ENCODE peak calls at places on chromosomes 4 and X, in six cellular contexts. N, J, F, Q, X and D are unnamed samples. For H3K4me1, the result is how much of the 10 kb centered on the place peaks cover.

GRCh38 chr4:145154573-145154972 is 25.8 kb downstream of the OTUD4 start:
- DNase-seq in N (no peak), J (peak), F (no peak), Q (peak), X (no peak), D (peak)

GRCh38 chr4:175823015-175823741 is 11.1 kb upstream of the GPM6A start:
- DNase-seq in N (no peak), J (no peak), F (no peak), Q (no peak), X (no peak), D (no peak)

GRCh38 chrX:51894697-51895336 is 1.4 kb downstream of the MAGED1 start:
- DNase-seq in N (no peak), J (no peak), F (peak), Q (peak), X (peak), D (peak)

GRCh38 chr4:185950891-185951290 is 118.1 kb upstream of the TLR3 start:
- DNase-seq in N (no peak), J (no peak), F (no peak), Q (no peak), X (no peak), D (no peak)

GRCh38 chr4:81919810-81920209 is 448.1 kb upstream of the RASGEF1B start:
- DNase-seq in N (no peak), J (no peak), F (no peak), Q (no peak), X (no peak), D (no peak)

GRCh38 chr4:63505714-63506460 is 903.4 kb downstream of the TECRL start:
- DNase-seq in N (no peak), J (no peak), F (no peak), Q (no peak), X (peak), D (no peak)

GRCh38 chr4:182141623-182142022 is 101.6 kb upstream of the TENM3 start:
- DNase-seq in N (no peak), J (no peak), F (no peak), Q (no peak), X (no peak), D (no peak)

GRCh38 chrX:124555036-124555595 is 208.8 kb downstream of the SH2D1A start:
- DNase-seq in N (no peak), J (no peak), F (no peak), Q (no peak), X (no peak), D (no peak)

GRCh38 chrX:143988356-143988755 is 104.5 kb downstream of the UBE2NL start:
- DNase-seq in N (no peak), J (no peak), F (no peak), Q (no peak), X (no peak), D (no peak)

GRCh38 chrX:51893931-51894696 is 691 bp downstream of the MAGED1 start:
- DNase-seq in N (no peak), J (no peak), F (no peak), Q (peak), X (peak), D (peak)

GRCh38 chrX:40096395-40097091 is 1.2 kb downstream of the BCOR start:
- DNase-seq in N (no peak), J (peak), F (peak), Q (peak), X (no peak), D (peak)

GRCh38 chr4:52586069-52586468 is 73.0 kb downstream of the USP46 start:
- DNase-seq in N (no peak), J (no peak), F (no peak), Q (no peak), X (no peak), D (no peak)

GRCh38 chrX:6644411-6644810 is 109.5 kb upstream of the VCX3A start:
- DNase-seq in N (no peak), J (no peak), F (no peak), Q (no peak), X (no peak), D (no peak)

GRCh38 chrX:109735241-109735744 is 2.2 kb upstream of the ACSL4 start:
- DNase-seq in N (no peak), J (no peak), F (no peak), Q (no peak), X (no peak), D (no peak)

GRCh38 chr4:81405900-81406401 is 65.8 kb downstream of the RASGEF1B start:
- DNase-seq in N (peak), J (peak), F (peak), Q (peak), X (no peak), D (peak)

GRCh38 chr4:6523251-6523650 is 50.8 kb upstream of the PPP2R2C start:
- DNase-seq in N (no peak), J (no peak), F (no peak), Q (no peak), X (no peak), D (no peak)

GRCh38 chrX:53713987-53714579 is 27.6 kb upstream of the HUWE1 start:
- DNase-seq in N (no peak), J (no peak), F (no peak), Q (no peak), X (no peak), D (no peak)

GRCh38 chr4:103692615-103693014 is 27.2 kb downstream of the TACR3 start:
- DNase-seq in N (no peak), J (no peak), F (no peak), Q (no peak), X (no peak), D (no peak)

DNA sequence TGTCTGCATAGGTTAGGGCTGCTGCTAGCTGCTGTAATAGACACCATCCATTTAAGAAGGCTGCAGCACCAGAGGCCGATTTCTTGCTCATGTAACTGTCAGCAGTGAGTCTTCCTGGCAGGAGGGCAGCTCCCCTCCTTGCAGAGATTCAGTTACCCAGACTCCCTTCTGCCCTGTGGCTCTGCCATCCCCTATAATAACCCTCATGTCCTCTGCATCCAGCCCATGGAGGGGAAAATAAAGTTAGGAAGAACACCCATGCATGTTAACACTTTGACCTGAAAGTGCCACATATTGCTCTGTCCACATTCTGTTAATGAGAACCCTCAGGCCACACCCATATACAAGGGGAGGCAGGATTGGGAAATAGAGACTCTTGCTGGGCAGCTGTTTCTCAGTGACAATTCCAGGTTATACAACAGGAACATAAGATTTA is 5.4 kb downstream of the STBD1 start:
- DNase-seq in N (no peak), J (no peak), F (no peak), Q (no peak), X (no peak), D (no peak)
- TF ChIP-seq POLR2A in N (no peak), J (no peak), F (no peak), Q (no peak), X (no peak), D (no peak)

DNA sequence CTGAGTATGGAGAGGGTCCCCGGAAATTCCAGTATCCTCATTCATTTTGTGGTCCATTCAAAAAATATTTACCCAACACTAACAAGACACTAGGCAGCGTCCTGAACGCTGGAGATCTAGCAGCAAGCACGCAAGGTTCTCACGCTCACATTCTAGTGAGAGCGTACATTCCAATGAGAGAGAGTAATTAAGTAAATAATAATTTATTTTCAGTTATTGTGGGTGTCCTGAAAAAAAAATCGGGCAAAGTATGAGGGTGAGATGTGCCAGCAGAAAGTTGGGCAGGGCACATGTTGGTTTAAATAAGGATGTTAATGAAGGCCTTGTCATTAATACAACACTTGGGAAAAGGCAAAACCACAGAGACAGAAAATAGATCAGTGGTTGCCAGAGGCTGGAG is 4.0 kb upstream of the TMEM156 start:
- DNase-seq in N (no peak), J (no peak), F (no peak), Q (no peak), X (no peak), D (no peak)
- H3K4me1 ChIP-seq in N (under half), J (half or more), F (under half), Q (under half), X (under half), D (under half)

DNA sequence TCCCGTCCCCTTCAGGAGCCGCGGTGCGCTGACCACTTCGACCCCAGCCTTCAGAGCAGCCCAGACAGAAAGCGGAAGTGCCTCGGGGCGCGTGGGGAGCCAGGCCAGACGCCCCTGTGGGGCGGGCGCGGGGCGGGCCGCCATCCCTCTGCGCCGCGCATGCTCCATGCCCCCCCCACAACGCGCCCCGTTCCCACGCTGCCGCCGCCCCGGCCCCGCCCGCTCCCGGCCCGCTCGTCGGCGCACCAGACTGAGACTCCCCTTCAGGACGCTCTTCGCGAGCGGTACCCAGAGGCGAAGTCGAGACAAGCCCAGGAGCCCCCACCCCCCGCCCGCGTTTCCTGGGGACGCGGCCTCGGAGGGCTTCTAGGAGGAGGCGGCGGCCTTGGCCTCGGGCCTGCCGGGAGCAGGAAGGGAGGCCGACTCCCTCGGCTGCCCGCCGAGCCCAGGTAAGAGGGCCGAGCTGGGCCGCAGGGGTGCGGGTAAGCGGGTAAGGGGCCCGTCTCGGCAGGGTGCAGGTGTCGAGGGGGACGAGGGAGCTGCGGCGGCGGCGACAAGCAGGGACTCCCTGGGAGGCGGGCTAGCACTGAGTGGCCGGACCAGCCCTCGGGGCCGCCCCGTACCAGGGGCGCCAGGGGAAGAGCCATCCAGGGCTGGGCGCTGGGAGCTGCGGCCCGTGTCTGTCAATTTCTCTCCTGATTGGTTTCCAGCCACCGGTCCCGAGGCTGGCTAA is at the start of gene ZFP92:
- DNase-seq in N (peak), J (no peak), F (peak), Q (peak), X (peak), D (peak)
- TF ChIP-seq POLR2A in N (no peak), J (no peak), F (no peak), Q (no peak), X (no peak), D (no peak)

DNA sequence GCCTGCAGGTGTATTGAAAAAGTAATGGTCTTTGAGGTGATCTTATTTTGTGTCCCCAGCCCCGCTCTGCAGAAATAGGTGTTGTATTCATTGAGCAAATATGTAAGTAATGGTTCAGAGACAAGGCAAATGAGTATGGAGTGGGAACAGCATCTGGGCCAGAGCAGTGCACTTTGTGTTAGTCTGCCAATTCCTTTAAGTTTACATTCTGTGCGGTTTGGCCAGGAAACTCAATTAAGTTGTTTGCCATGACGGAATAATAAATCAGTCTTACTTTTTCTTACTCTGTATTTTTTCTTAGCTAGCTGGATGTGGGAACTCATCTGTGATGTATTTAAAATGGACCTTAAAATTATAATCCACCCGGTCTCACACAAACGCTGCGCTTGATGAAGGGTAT is 12.6 kb downstream of the DCLK2 start:
- DNase-seq in N (no peak), J (no peak), F (no peak), Q (no peak), X (no peak), D (no peak)
- H3K4me1 ChIP-seq in N (under half), J (under half), F (under half), Q (under half), X (under half), D (under half)

DNA sequence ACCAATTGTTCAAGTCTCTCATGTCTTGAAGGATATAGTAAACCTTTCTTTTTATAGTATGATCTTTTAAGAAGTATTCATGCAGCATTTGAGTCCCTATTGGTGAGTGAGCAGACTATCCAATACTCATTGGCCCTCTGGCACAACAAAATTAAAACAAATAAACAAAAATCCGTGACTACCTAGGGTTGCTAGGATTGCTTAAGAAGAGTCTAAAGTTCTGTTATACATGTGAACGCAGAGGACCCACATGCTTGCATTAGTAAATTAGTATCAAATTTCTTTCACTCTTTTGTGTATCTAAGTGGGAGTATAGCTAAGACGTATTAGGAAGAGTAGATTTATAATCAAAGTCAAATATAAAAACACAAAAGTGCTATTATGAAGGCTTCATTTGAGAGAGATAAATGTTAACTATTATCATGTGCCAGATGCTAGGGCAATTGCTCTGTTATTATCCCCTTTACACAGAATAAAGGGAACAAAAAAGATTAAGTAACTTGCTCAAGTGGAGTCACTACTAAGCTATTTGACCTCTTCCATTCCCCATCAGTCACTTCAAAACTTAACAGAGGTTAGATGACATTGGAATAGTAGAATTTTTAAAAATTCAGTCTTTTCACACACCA is 29.2 kb upstream of the LARP1B start:
- DNase-seq in N (no peak), J (no peak), F (no peak), Q (no peak), X (no peak), D (no peak)
- TF ChIP-seq POLR2A in N (no peak), J (no peak), F (no peak), Q (no peak), X (no peak), D (no peak)

GRCh38 chrX:131711478-131711867 is 167.6 kb downstream of the OR13H1 start:
- DNase-seq in N (no peak), J (no peak), F (no peak), Q (no peak), X (no peak), D (no peak)
- H3K4me1 ChIP-seq in N (under half), J (under half), F (under half), Q (under half), X (under half), D (under half)

DNA sequence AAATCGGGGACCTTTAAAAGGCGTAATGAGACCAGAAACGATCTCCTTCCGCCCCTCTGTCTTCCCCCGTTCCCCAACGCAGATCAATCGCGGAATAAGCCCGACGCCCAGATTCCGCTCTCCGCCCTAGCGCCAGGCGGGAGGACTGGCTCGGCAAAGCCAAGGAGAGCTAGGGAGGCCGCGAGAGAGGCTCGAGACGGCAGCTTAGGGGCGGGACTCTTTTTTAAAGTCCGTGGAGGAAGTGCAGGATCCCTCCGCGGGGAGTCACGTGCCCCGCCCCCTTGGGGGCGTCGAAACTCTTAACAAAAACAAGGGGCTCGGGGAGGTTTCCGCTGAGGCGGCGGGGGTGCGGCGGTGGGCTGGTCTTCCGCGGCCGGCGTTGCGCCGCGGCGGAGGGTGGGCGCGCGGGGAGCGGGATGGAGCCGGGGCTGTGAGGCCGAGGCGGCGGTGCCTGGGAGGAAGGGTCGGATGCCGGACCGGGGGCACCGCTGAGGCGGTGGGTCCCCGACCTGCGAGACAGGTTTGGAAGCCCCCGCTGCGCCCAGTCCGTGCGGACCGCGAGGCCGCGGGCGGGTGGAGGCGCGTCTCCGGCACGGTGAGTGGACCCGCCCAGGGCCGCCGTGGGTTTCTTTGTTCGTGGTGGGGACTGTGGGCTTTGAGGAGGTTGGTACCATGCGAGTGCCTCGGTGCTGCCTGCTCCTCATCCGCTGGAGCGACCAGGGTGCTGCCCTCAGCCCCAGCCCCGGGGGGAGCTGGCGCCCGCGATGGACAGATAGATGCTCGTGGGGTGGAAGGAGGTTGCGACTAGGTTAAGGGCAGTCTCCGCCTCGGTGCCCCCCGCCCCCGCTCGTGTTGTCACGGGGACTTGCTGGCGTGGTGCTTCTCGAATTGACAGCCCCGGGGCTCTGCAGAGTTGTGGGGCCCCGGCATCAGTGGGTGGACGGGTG is at the start of gene CCNG2:
- DNase-seq in N (peak), J (peak), F (peak), Q (peak), X (peak), D (peak)
- TF ChIP-seq POLR2A in N (no peak), J (peak), F (peak), Q (peak), X (peak), D (peak)

GRCh38 chr4:102533348-102533747 is 32.2 kb downstream of the NFKB1 start:
- DNase-seq in N (no peak), J (no peak), F (no peak), Q (no peak), X (no peak), D (no peak)

GRCh38 chr4:102530986-102531385 is 29.8 kb downstream of the NFKB1 start:
- DNase-seq in N (no peak), J (no peak), F (no peak), Q (no peak), X (no peak), D (no peak)

GRCh38 chr4:102529977-102530376 is 28.8 kb downstream of the NFKB1 start:
- DNase-seq in N (no peak), J (no peak), F (no peak), Q (no peak), X (no peak), D (no peak)

GRCh38 chr4:102533916-102534315 is 32.8 kb downstream of the NFKB1 start:
- DNase-seq in N (no peak), J (no peak), F (no peak), Q (no peak), X (no peak), D (no peak)

DNA sequence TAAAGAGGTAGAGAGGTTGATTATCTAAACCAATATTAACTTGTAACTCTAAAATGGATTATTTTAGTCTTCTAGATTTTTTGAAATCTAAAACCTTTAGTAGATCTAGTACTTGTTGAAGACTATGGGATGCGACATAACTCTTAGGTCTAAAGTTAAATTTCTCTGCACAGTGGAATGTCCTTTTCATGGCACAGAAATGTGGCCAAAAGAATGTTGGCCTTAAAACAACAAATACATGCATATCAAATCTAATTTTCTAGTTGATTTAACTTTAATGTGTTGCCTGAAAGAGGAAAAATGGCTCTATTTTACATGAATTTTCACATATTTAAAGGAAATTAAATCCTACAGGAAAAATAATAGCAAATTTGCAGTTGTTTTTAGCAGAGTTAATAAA is 30.3 kb downstream of the NFKB1 start:
- DNase-seq in N (no peak), J (no peak), F (no peak), Q (no peak), X (no peak), D (no peak)
- H3K4me1 ChIP-seq in N (under half), J (under half), F (under half), Q (under half), X (under half), D (under half)

GRCh38 chr4:10298681-10299080 is 158.5 kb downstream of the ZNF518B start:
- DNase-seq in N (no peak), J (no peak), F (no peak), Q (no peak), X (no peak), D (no peak)
- TF ChIP-seq POLR2A in N (no peak), J (no peak), F (no peak), Q (no peak), X (no peak), D (no peak)